ENCODE peak calls at places on chromosome 17, in nine cellular contexts. S is Caco-2, Y is mammary epithelial cell, M is D721Med, P is stomach, E is tibial artery, L is cardiac fibroblast, I is colonic mucosa, O is upper lobe of left lung. B is an unnamed sample.
A peak's percentile ranks its signal among the peaks of the same experiment; 100 is the strongest.

GRCh38 chr17:74466111-74466784 is at the start of gene CD300A:
- DNase-seq in P (peak; percentile 54), O (peak; percentile 60), L (no peak), E (no peak), S (no peak), I (no peak), Y (no peak), M (no peak), B (no peak)

GRCh38 chr17:30237296-30238002 is 2.0 kb upstream of the SLC6A4 start:
- DNase-seq in L (no peak), S (no peak), P (no peak), O (peak; percentile 13), M (no peak), I (no peak), E (no peak), Y (no peak), B (no peak)

GRCh38 chr17:20156196-20157077 is 147.3 kb downstream of the SPECC1 start:
- DNase-seq in P (peak; percentile 49), L (peak; percentile 61), I (peak; percentile 47), E (no peak), Y (peak; percentile 86), M (no peak), O (peak; percentile 91), S (peak; percentile 88), B (peak; percentile 3)

GRCh38 chr17:21198411-21198810 is 15.6 kb downstream of the TMEM11 start:
- DNase-seq in M (no peak), I (no peak), S (no peak), Y (no peak), O (no peak), P (no peak), E (no peak), L (no peak), B (no peak)

GRCh38 chr17:57257213-57257873 is 1.0 kb downstream of the MSI2 start:
- DNase-seq in E (no peak), P (no peak), Y (no peak), L (peak; percentile 3), O (no peak), M (no peak), I (peak; percentile 29), S (no peak), B (no peak)

GRCh38 chr17:7848131-7848579 is 6.7 kb upstream of the TMEM88 start:
- DNase-seq in E (no peak), O (peak; percentile 64), I (no peak), P (no peak), Y (no peak), M (no peak), S (no peak), L (no peak), B (no peak)

GRCh38 chr17:59845595-59846390 is 47.0 kb downstream of the TUBD1 start:
- DNase-seq in O (no peak), M (no peak), S (peak; percentile 91), P (peak; percentile 73), Y (peak; percentile 96), L (peak; percentile 90), E (peak; percentile 52), I (peak; percentile 89), B (peak; percentile 78)

GRCh38 chr17:29344201-29344856 is 45.8 kb upstream of the TAOK1 start:
- DNase-seq in I (no peak), E (no peak), L (no peak), P (no peak), Y (no peak), S (peak; percentile 86), M (no peak), O (no peak), B (no peak)

GRCh38 chr17:2940352-2940751 is 123.1 kb downstream of the OR1D5 start:
- DNase-seq in Y (no peak), S (no peak), L (no peak), I (no peak), E (peak; percentile 44), O (peak; percentile 63), M (no peak), P (peak; percentile 79), B (peak; percentile 54)

GRCh38 chr17:62824290-62825135 is 16.4 kb upstream of the MARCHF10 start:
- DNase-seq in M (no peak), Y (peak; percentile 96), L (peak; percentile 99), S (no peak), E (no peak), I (no peak), P (no peak), O (no peak), B (peak; percentile 97)

GRCh38 chr17:10094806-10095205 is 103.6 kb downstream of the GAS7 start:
- DNase-seq in O (no peak), Y (no peak), L (peak; percentile 8), M (no peak), S (no peak), E (no peak), P (no peak), I (no peak), B (no peak)

GRCh38 chr17:17856386-17856785 is 19.6 kb upstream of the SREBF1 start:
- DNase-seq in M (no peak), Y (no peak), I (no peak), E (no peak), S (no peak), P (no peak), O (no peak), L (no peak), B (no peak)

GRCh38 chr17:3556239-3556904 is 1.2 kb downstream of the TRPV3 start:
- DNase-seq in E (no peak), O (no peak), P (no peak), S (no peak), I (no peak), Y (no peak), M (no peak), L (no peak), B (no peak)

GRCh38 chr17:81272616-81273015 is 22.5 kb downstream of the SLC38A10 start:
- DNase-seq in P (peak; percentile 84), E (no peak), O (peak; percentile 85), I (no peak), Y (no peak), S (no peak), M (no peak), L (no peak), B (no peak)

GRCh38 chr17:6138761-6139446 is 68.7 kb downstream of the WSCD1 start:
- DNase-seq in S (no peak), Y (no peak), P (no peak), O (no peak), M (no peak), I (no peak), E (no peak), L (no peak), B (no peak)

GRCh38 chr17:76539631-76540271 is at the start of gene PRCD:
- DNase-seq in P (no peak), I (no peak), Y (no peak), L (no peak), S (no peak), E (peak; percentile 20), M (peak; percentile 60), O (no peak), B (no peak)

GRCh38 chr17:968812-969766 is 10.5 kb downstream of the NXN start:
- DNase-seq in I (no peak), Y (no peak), M (no peak), E (no peak), P (no peak), O (no peak), S (peak; percentile 81), L (no peak), B (peak; percentile 72)

GRCh38 chr17:69335018-69335417 is 8.1 kb upstream of the ABCA5 start:
- DNase-seq in I (no peak), S (no peak), E (no peak), M (no peak), L (peak; percentile 65), O (no peak), Y (peak; percentile 51), P (no peak), B (peak; percentile 2)
- TF ChIP-seq CTCF in I (peak; percentile 45), S (peak; percentile 53), E (peak; percentile 51), M (peak; percentile 29), L (peak; percentile 47), O (peak; percentile 36), Y (peak; percentile 74), P (peak; percentile 18), B (peak; percentile 49)

DNA sequence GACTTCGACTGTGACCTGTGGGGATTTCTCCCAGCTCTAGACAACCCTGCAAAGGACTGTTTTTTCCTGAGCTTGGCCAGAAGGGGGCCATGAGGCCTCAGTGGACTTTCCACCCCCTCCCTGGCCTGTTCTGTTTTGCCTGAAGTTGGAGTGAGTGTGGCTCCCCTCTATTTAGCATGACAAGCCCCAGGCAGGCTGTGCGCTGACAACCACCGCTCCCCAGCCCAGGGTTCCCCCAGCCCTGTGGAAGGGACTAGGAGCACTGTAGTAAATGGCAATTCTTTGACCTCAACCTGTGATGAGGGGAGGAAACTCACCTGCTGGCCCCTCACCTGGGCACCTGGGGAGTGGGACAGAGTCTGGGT is 19.3 kb downstream of the NGFR start:
- DNase-seq in E (no peak), L (peak; percentile 26), S (peak; percentile 55), I (no peak), M (no peak), Y (no peak), P (no peak), O (peak; percentile 29), B (no peak)
- TF ChIP-seq CTCF in E (no peak), L (peak; percentile 48), S (no peak), I (no peak), M (no peak), Y (peak; percentile 43), P (no peak), O (no peak), B (peak; percentile 30)

DNA sequence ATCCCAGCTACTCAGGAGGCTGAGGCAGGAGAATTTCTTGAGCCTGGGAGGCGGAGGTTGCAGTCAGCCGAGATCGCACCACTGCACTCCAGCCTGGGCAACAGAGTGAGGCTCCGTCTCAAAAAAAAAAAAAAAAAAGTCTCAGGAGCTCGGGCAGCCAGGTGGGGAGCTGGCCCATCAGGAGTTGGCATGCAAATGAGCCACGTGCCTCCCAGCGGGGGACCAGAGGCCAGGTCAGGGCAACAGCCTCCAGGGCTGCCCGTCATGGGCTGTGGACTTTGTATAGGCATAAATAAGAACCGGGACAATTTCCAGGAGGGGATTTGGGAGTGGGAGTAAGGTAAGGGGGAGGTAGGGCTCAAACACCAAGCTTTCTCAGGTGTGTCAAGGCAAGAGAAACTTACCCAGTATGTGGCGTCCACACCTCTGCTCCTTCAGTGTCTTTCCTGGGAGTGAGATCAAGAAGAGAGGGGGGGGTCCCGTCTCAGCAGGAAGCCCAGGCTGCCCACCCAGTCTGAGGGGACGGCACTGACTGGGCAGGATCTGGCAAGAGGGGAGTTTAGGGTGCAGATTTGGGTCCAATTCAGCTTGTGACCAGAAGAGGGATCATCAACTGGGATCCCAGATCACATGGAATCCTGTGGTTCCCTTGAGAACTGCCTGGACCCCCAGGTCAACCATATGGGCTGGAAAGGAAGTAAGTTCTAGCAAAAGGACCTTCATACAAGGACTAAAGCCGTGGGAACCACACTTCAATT is 22.3 kb upstream of the G6PC1 start:
- DNase-seq in M (no peak), P (peak; percentile 81), Y (no peak), S (peak; percentile 70), E (no peak), O (no peak), I (no peak), L (no peak), B (no peak)
- TF ChIP-seq CTCF in M (no peak), P (no peak), Y (no peak), S (no peak), E (no peak), O (no peak), I (no peak), L (no peak), B (peak; percentile 2)

DNA sequence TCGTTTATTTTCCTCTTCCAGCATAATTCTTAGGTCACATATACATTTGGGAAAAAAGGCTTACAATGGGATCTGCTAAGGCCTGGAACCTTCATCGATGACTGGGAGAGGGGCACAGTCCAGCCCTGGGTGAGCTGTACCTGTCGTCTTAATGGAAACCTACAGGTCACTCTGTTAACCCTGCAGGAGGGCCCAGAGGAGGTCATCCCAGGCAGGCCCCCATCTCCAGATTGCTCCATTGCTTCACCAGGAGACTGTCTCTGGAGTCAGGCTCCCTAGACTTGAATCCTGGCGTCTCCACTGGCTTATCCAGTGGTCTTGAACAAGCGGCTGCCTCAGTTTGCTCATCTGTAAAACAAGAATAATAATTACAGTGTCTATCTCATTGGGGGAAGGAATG is 31.1 kb upstream of the TAC4 start:
- DNase-seq in O (no peak), Y (no peak), L (no peak), S (peak; percentile 53), E (no peak), M (no peak), I (no peak), P (no peak), B (no peak)
- TF ChIP-seq CTCF in O (no peak), Y (no peak), L (no peak), S (no peak), E (no peak), M (no peak), I (no peak), P (no peak), B (no peak)

B was measured in foreskin fibroblast.